ENCODE peak calls at places on chromosomes 3 and 15, in six cellular contexts. B, I, P, H, F and M are unnamed samples.

GRCh38 chr3:58416191-58416590 is 17.4 kb downstream of the PDHB start:
- DNase-seq in B (no peak), I (no peak), P (no peak), H (no peak), F (no peak), M (no peak)

GRCh38 chr15:38325290-38325990 is 72.8 kb downstream of the SPRED1 start:
- DNase-seq in B (no peak), I (no peak), P (no peak), H (no peak), F (no peak), M (no peak)

GRCh38 chr3:43062556-43063040 is 43.3 kb downstream of the POMGNT2 start:
- DNase-seq in B (no peak), I (no peak), P (no peak), H (no peak), F (no peak), M (no peak)

GRCh38 chr3:64019879-64020278 is 3.4 kb downstream of the PSMD6 start:
- DNase-seq in B (no peak), I (no peak), P (no peak), H (no peak), F (no peak), M (no peak)

GRCh38 chr3:30299674-30300423 is 306.6 kb upstream of the TGFBR2 start:
- DNase-seq in B (no peak), I (no peak), P (no peak), H (no peak), F (no peak), M (no peak)

GRCh38 chr15:31001702-31002101 is 10.3 kb upstream of the MTMR10 start:
- DNase-seq in B (no peak), I (no peak), P (no peak), H (no peak), F (no peak), M (no peak)

GRCh38 chr3:149273096-149273751 is 51.6 kb upstream of the CP start:
- DNase-seq in B (no peak), I (peak; percentile 64), P (peak; percentile 85), H (peak; percentile 54), F (no peak), M (peak; percentile 90)

GRCh38 chr3:126256256-126256655 is 75.9 kb upstream of the ALDH1L1 start:
- DNase-seq in B (no peak), I (no peak), P (no peak), H (no peak), F (no peak), M (no peak)

GRCh38 chr3:38634133-38634532 is 15.4 kb downstream of the SCN5A start:
- DNase-seq in B (no peak), I (no peak), P (peak; percentile 89), H (no peak), F (no peak), M (no peak)

GRCh38 chr3:129082026-129082425 is 21.4 kb downstream of the GP9 start:
- DNase-seq in B (no peak), I (no peak), P (no peak), H (no peak), F (no peak), M (no peak)

GRCh38 chr15:41512512-41513281 is 930 bp downstream of the LTK start:
- DNase-seq in B (no peak), I (no peak), P (no peak), H (no peak), F (no peak), M (peak; percentile 31)

GRCh38 chr15:38868326-38869114 is 303.9 kb upstream of the RASGRP1 start:
- DNase-seq in B (no peak), I (no peak), P (peak; percentile 93), H (no peak), F (no peak), M (no peak)

GRCh38 chr3:141998674-141999290 is 122.3 kb downstream of the ATP1B3 start:
- DNase-seq in B (no peak), I (peak; percentile 2), P (peak; percentile 34), H (peak; percentile 11), F (no peak), M (peak; percentile 25)

GRCh38 chr3:98805571-98805970 is 42.4 kb downstream of the ST3GAL6 start:
- DNase-seq in B (no peak), I (no peak), P (no peak), H (no peak), F (no peak), M (no peak)

GRCh38 chr3:106589306-106589942 is 720.6 kb upstream of the CBLB start:
- DNase-seq in B (no peak), I (no peak), P (no peak), H (no peak), F (no peak), M (no peak)

GRCh38 chr15:70856177-70856883 is 2.4 kb upstream of the LARP6 start:
- DNase-seq in B (no peak), I (no peak), P (peak; percentile 27), H (no peak), F (no peak), M (no peak)

GRCh38 chr3:56423537-56424209 is 44.6 kb downstream of the ERC2 start:
- DNase-seq in B (no peak), I (no peak), P (no peak), H (peak; percentile 6), F (no peak), M (no peak)

GRCh38 chr3:15858547-15859506 is 61.0 kb upstream of the ANKRD28 start:
- DNase-seq in B (peak; percentile 2), I (peak; percentile 4), P (peak; percentile 25), H (no peak), F (no peak), M (peak; percentile 19)

GRCh38 chr3:107421170-107421792 is 44.0 kb downstream of the CCDC54 start:
- DNase-seq in B (no peak), I (peak; percentile 18), P (peak; percentile 82), H (peak; percentile 64), F (no peak), M (peak; percentile 60)

GRCh38 chr3:53318522-53318921 is 28.8 kb downstream of the DCP1A start:
- DNase-seq in B (no peak), I (no peak), P (peak; percentile 2), H (no peak), F (no peak), M (no peak)

GRCh38 chr3:72092778-72093177 is 307.8 kb upstream of the PROK2 start:
- DNase-seq in B (no peak), I (no peak), P (peak; percentile 26), H (no peak), F (no peak), M (no peak)

GRCh38 chr15:90201944-90202375 is 830 bp downstream of the SEMA4B start:
- DNase-seq in B (no peak), I (no peak), P (no peak), H (no peak), F (no peak), M (no peak)

GRCh38 chr15:88769161-88769971 is 33.9 kb upstream of the ACAN start:
- DNase-seq in B (no peak), I (no peak), P (no peak), H (no peak), F (no peak), M (no peak)

GRCh38 chr3:23035927-23036640 is 167.0 kb upstream of the UBE2E2 start:
- DNase-seq in B (no peak), I (peak; percentile 50), P (no peak), H (no peak), F (no peak), M (no peak)